ENCODE peak calls at places on chromosome 21, in ten cellular contexts. R is WTC11; K is GM20000; E is sigmoid colon; Z is right lobe of liver; U is lung; S is CD8-positive, alpha-beta T cell; Y is mesothelial cell of epicardium; N is HFFc6; L is psoas muscle. Q is an unnamed sample.
A peak's percentile ranks its signal among the peaks of the same experiment; 100 is the strongest.

GRCh38 chr21:37873655-37874054 is 42.6 kb downstream of the KCNJ6 start:
- DNase-seq in R (no peak), K (no peak), E (no peak), Z (no peak), U (no peak), S (no peak), Y (no peak), N (peak; percentile 5), L (no peak), Q (no peak)

GRCh38 chr21:37106998-37107397 is 33.9 kb downstream of the TTC3 start:
- DNase-seq in R (no peak), K (no peak), E (no peak), Z (no peak), U (no peak), S (no peak), Y (no peak), N (no peak), L (no peak), Q (no peak)

GRCh38 chr21:32624726-32625125 is 12.5 kb upstream of the CFAP298 start:
- DNase-seq in R (no peak), K (no peak), E (no peak), Z (no peak), U (no peak), S (no peak), Y (no peak), N (peak; percentile 41), L (no peak), Q (no peak)

GRCh38 chr21:29155118-29155932 is 24.9 kb downstream of the MAP3K7CL start:
- DNase-seq in R (peak; percentile 25), K (no peak), E (peak; percentile 73), Z (no peak), U (peak; percentile 39), S (no peak), Y (no peak), N (peak; percentile 64), L (peak; percentile 82), Q (no peak)

GRCh38 chr21:28240586-28240985 is 752.1 kb downstream of the LTN1 start:
- DNase-seq in R (no peak), K (no peak), E (no peak), Z (no peak), U (no peak), S (no peak), Y (no peak), N (no peak), L (no peak), Q (no peak)

GRCh38 chr21:41678016-41678935 is 88.6 kb downstream of the RIPK4 start:
- DNase-seq in R (no peak), K (no peak), E (no peak), Z (no peak), U (peak; percentile 76), S (no peak), Y (no peak), N (no peak), L (no peak), Q (peak; percentile 32)

GRCh38 chr21:29725025-29725736 is 214.6 kb downstream of the GRIK1 start:
- DNase-seq in R (no peak), K (no peak), E (no peak), Z (no peak), U (no peak), S (no peak), Y (no peak), N (no peak), L (no peak), Q (no peak)

GRCh38 chr21:30935121-30935888 is 53.9 kb upstream of the KRTAP11-1 start:
- DNase-seq in R (no peak), K (no peak), E (no peak), Z (no peak), U (no peak), S (no peak), Y (no peak), N (no peak), L (no peak), Q (no peak)

GRCh38 chr21:45154511-45155508 is 80.4 kb downstream of the ADARB1 start:
- DNase-seq in R (no peak), K (no peak), E (peak; percentile 81), Z (no peak), U (no peak), S (peak; percentile 40), Y (no peak), N (peak; percentile 48), L (no peak), Q (no peak)

GRCh38 chr21:45153358-45154318 is 79.3 kb downstream of the ADARB1 start:
- DNase-seq in R (no peak), K (no peak), E (peak; percentile 58), Z (no peak), U (no peak), S (no peak), Y (no peak), N (peak; percentile 34), L (no peak), Q (no peak)

GRCh38 chr21:45151484-45152115 is 77.2 kb downstream of the ADARB1 start:
- DNase-seq in R (no peak), K (no peak), E (peak; percentile 50), Z (no peak), U (no peak), S (no peak), Y (peak; percentile 28), N (no peak), L (no peak), Q (no peak)

GRCh38 chr21:45150630-45151265 is 76.4 kb downstream of the ADARB1 start:
- DNase-seq in R (no peak), K (no peak), E (peak; percentile 48), Z (no peak), U (no peak), S (no peak), Y (peak; percentile 6), N (no peak), L (no peak), Q (no peak)

DNA sequence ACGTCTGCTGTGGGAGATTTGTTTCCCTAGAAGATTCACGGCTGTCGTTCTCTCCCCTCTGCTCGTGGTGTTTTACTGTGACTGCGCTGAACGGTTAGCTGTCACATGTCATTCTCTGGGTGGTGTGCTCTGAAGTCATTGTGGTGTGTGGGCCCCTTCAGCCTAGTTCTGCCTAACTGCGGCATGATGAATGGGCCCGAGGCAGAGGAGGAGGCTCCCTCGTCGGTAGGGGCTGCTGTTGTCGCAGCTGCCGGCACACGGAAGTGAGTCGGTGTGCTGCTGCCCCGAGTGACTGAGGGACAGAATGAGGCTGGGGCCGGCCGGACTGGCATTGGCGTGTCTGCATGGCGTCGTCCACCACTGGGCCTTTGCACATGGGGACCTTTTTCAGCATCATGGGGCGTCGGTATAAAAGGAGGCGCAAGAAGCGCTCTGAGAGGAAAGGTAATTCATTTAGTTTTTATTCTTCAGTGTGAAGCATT is 77.9 kb downstream of the ADARB1 start:
- DNase-seq in R (peak; percentile 46), K (peak; percentile 82), E (peak; percentile 80), Z (no peak), U (no peak), S (peak; percentile 70), Y (peak; percentile 42), N (no peak), L (no peak), Q (no peak)
- TF ChIP-seq CTCF in R (no peak), K (peak; percentile 87), E (no peak), Z (no peak), U (peak; percentile 26), S (peak; percentile 54), Y (no peak), N (no peak), L (peak; percentile 22), Q (peak; percentile 23)

DNA sequence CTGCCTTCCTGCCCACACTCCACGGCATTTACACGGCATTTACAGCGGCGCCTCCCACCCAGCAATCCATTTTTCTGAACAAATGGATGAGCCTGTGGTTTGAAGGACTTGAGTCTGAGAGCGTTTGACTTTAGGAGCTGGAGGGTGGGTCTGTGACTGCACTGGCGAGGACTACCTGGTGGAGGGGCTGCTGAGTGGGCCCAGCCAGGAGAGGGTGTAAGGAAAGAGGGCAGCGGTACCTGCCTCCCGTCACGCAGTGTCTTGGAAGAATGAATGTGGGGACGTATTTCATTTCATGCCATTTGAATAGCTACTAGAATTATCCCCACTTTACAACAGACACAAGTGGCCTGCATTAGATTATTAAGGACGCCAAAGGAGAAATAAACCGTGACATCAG is 62.9 kb downstream of the B3GALT5 start:
- DNase-seq in R (peak; percentile 32), K (no peak), E (no peak), Z (no peak), U (no peak), S (no peak), Y (no peak), N (no peak), L (no peak), Q (no peak)
- TF ChIP-seq CTCF in R (no peak), K (no peak), E (no peak), Z (no peak), U (no peak), S (no peak), Y (no peak), N (no peak), L (no peak), Q (no peak)

GRCh38 chr21:42971897-42972275 is 2.5 kb upstream of the PKNOX1 start:
- DNase-seq in R (peak; percentile 32), K (no peak), E (peak; percentile 58), Z (no peak), U (no peak), S (no peak), Y (no peak), N (no peak), L (no peak), Q (peak; percentile 15)

GRCh38 chr21:42975886-42976608 is 1.7 kb downstream of the PKNOX1 start:
- DNase-seq in R (no peak), K (no peak), E (no peak), Z (no peak), U (no peak), S (no peak), Y (no peak), N (no peak), L (no peak), Q (no peak)

GRCh38 chr21:42974832-42975820 is 764 bp downstream of the PKNOX1 start:
- DNase-seq in R (peak; percentile 39), K (peak; percentile 93), E (peak; percentile 85), Z (peak; percentile 86), U (peak; percentile 48), S (peak; percentile 62), Y (peak; percentile 68), N (peak; percentile 28), L (peak; percentile 85), Q (peak; percentile 29)

GRCh38 chr21:42973309-42973990 is 912 bp upstream of the PKNOX1 start:
- DNase-seq in R (no peak), K (no peak), E (peak; percentile 72), Z (peak; percentile 57), U (no peak), S (no peak), Y (no peak), N (no peak), L (no peak), Q (no peak)

DNA sequence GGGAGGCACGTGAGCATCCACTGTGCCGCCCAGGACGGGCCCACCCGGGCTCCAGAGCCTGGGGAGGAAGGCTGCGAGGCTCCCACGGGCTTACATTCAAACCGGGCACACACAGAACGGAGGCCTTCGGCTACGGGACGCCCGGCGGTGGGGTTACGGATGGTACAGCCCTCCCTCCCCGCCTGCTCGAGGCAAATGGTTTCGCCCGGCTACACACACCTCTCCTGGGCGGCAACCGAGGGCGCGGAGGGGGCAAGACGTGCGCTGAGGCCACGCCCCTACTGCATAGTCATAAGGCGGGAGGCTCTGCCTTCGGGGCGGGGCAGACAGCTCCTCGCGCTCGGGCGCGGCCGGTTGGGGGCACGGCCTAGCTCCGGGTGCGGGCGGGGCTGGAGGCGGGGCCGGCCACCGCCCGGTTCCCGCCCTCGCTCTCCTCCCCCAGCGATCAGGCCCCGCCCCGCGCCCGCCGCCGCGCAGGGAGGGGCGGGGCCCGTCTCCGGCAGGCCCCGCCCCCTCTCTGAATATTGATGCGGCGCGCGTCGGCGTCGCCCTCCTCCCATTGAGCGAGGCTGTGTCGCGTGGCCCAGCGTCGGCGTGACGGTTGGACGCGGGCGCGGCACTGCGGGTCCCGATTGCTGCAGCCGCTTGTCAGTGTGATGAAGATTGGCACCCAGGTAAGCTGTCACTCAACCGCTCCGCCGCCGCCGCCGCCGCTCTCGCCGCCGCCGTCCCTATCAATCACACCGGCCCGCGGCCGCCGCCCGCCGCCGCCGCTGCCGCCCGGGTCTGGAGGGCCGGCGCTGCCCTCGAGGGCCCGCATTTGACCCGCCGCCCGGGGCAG is at the start of gene PKNOX1:
- DNase-seq in R (peak; percentile 100), K (peak; percentile 99), E (peak; percentile 100), Z (peak; percentile 100), U (peak; percentile 99), S (peak; percentile 98), Y (peak; percentile 98), N (peak; percentile 98), L (peak; percentile 100), Q (peak; percentile 98)
- TF ChIP-seq CTCF in R (no peak), K (no peak), E (no peak), Z (peak; percentile 24), U (no peak), S (no peak), Y (no peak), N (no peak), L (peak; percentile 6), Q (no peak)

GRCh38 chr21:18547347-18547746 is 143.8 kb upstream of the TMPRSS15 start:
- DNase-seq in R (no peak), K (no peak), E (no peak), Z (no peak), U (no peak), S (no peak), Y (no peak), N (no peak), L (no peak), Q (no peak)
- TF ChIP-seq CTCF in R (no peak), K (no peak), E (no peak), Z (no peak), U (no peak), S (no peak), Y (no peak), N (no peak), L (no peak), Q (no peak)

Q was measured in progenitor cell of endocrine pancreas.